ENCODE peak calls at places on chromosomes 4 and X, in four cellular contexts. Z, D, F and E are unnamed samples.

GRCh38 chrX:11555759-11556158 is 110.0 kb downstream of the ARHGAP6 start:
- DNase-seq in Z (no peak), D (no peak), F (no peak), E (no peak)

GRCh38 chrX:23383411-23383810 is 48.8 kb downstream of the PTCHD1 start:
- DNase-seq in Z (no peak), D (no peak), F (no peak), E (no peak)

GRCh38 chr4:180665481-180665880 is 1577.7 kb upstream of the TENM3 start:
- DNase-seq in Z (no peak), D (no peak), F (no peak), E (no peak)

GRCh38 chrX:2320580-2321327 is 180.0 kb downstream of the DHRSX start:
- DNase-seq in Z (no peak), D (no peak), F (peak; percentile 41), E (peak; percentile 61)

GRCh38 chr4:17809667-17810066 is 890 bp downstream of the DCAF16 start:
- DNase-seq in Z (no peak), D (no peak), F (no peak), E (no peak)

GRCh38 chrX:93875621-93876282 is 201.7 kb downstream of the FAM133A start:
- DNase-seq in Z (no peak), D (no peak), F (peak; percentile 13), E (no peak)

GRCh38 chrX:3939967-3940610 is 226.6 kb upstream of the PRKX start:
- DNase-seq in Z (no peak), D (peak; percentile 15), F (peak; percentile 49), E (no peak)

GRCh38 chr4:60589425-60589824 is 610.7 kb upstream of the ADGRL3 start:
- DNase-seq in Z (no peak), D (no peak), F (no peak), E (no peak)

GRCh38 chr4:15506464-15506863 is 36.8 kb downstream of the CC2D2A start:
- DNase-seq in Z (no peak), D (no peak), F (no peak), E (no peak)

GRCh38 chr4:40933272-40934053 is 183.7 kb downstream of the NSUN7 start:
- DNase-seq in Z (no peak), D (no peak), F (no peak), E (no peak)

GRCh38 chr4:176792348-176793059 is at the start of gene VEGFC:
- DNase-seq in Z (no peak), D (no peak), F (peak; percentile 40), E (no peak)

GRCh38 chr4:65669008-65669971 is 999 bp downstream of the EPHA5 start:
- DNase-seq in Z (no peak), D (no peak), F (peak; percentile 10), E (no peak)

GRCh38 chr4:53534684-53535083 is 56.6 kb downstream of the LNX1 start:
- DNase-seq in Z (no peak), D (no peak), F (no peak), E (no peak)

GRCh38 chr4:53537606-53538005 is 53.7 kb downstream of the LNX1 start:
- DNase-seq in Z (no peak), D (no peak), F (no peak), E (no peak)

GRCh38 chr4:53532521-53532920 is 58.8 kb downstream of the LNX1 start:
- DNase-seq in Z (no peak), D (no peak), F (no peak), E (no peak)

GRCh38 chr4:53535567-53535966 is 55.7 kb downstream of the LNX1 start:
- DNase-seq in Z (no peak), D (no peak), F (no peak), E (no peak)

DNA sequence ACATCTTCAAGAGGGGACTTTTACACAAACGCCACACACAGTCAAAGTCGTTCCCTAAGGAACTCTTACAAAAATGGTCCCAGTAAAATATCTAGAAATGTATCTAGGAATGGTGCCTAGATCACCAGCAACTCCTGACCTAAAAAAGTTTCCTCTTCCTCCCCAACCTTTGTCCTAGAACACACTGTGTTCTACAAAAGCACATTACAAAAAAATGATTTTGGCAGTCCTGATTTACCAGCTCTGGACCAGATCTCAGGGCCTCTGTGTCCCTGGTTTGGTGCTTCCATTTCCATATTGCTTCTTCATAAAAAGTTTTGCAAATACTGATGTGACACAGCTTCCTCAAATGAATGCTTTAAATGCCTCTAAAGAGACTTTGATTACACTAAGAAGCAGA is 55.0 kb downstream of the LNX1 start:
- DNase-seq in Z (no peak), D (no peak), F (no peak), E (no peak)
- H3K4me1 ChIP-seq in Z (no peaks in the 10 kb centered on the region), D (no peaks in the 10 kb centered on the region), F (peaks cover 2% of the 10 kb centered on the region), E (no peaks in the 10 kb centered on the region)

GRCh38 chr4:173171098-173171497 is 2.5 kb downstream of the GALNT7 start:
- DNase-seq in Z (no peak), D (no peak), F (no peak), E (no peak)

GRCh38 chr4:173169178-173169427 is 492 bp downstream of the GALNT7 start:
- DNase-seq in Z (no peak), D (no peak), F (no peak), E (no peak)

GRCh38 chr4:173169428-173170209 is 1.0 kb downstream of the GALNT7 start:
- DNase-seq in Z (peak; percentile 48), D (no peak), F (peak; percentile 47), E (peak; percentile 63)

GRCh38 chr4:173171987-173172386 is 3.4 kb downstream of the GALNT7 start:
- DNase-seq in Z (no peak), D (no peak), F (no peak), E (no peak)

DNA sequence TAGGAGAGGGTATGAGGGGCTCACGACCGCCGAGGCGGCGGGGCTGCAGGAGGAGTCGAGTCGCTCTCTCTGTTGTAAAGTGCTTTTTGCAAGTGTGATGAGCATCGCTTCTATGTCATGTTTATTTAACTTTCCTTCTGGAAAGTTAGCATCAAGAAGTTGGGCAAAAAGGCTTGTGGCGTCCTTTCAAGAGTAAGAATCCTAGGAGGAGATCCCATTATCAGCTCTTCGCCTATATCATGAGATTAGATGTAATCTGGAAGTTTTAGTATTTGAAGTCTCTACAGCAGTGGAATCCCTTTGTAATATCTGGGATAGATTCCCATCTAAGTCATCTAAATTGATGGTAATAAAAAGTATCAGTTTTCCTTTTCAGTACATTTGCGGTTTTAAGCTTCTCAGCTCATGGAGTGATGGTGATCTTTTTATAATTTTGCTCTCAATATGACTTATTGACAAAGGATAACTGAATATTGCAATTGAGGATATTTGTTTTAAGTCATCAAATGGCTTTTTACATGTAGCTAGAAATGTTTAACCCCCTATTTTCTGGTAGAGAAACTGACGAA is 1.7 kb downstream of the GALNT7 start:
- DNase-seq in Z (no peak), D (no peak), F (no peak), E (no peak)
- H3K4me1 ChIP-seq in Z (peaks cover 30% of the 10 kb centered on the region), D (peaks cover 49% of the 10 kb centered on the region), F (peaks cover 38% of the 10 kb centered on the region), E (peaks cover 21% of the 10 kb centered on the region)

DNA sequence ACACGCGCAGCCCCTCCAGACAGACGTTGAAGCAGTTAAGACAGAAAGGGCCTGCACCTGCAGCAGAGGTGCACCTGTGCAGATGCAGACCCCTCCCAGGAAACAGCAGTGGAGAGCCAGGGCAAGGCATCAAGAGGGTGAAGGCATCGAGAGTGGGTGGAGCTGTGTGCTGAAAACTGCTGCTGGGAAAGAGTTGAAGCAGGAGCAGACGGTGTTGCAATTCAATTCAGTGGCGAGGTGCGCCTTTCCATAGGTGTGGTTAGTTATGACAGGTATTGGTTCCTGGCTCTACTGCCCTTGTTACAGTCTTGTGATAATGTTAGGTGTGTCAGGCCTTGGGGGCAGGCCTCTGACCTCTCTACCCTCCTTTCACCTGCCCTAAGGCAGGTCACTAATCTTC is 16.6 kb downstream of the LETM1 start:
- DNase-seq in Z (no peak), D (no peak), F (no peak), E (no peak)
- H3K4me1 ChIP-seq in Z (no peaks in the 10 kb centered on the region), D (no peaks in the 10 kb centered on the region), F (no peaks in the 10 kb centered on the region), E (no peaks in the 10 kb centered on the region)

DNA sequence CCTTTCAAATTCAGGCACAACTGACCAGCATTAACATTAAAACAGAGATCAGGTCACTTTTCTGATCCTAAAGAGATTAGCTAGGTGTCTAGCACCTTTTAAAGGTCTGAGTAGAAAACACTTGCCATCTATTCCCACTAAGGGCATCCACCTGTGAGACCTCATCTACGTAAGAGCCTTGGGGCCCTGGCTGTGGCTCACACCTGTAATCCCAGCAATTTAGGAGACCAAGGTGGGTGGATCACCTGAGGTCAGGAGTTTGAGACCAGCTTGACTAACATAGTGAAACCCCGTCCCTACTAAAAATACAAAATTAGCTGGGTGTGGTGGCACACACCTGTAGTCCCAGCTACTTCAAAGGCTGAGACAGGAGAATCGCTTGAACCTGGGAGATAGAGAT is 11.8 kb downstream of the TBC1D9 start:
- DNase-seq in Z (no peak), D (no peak), F (no peak), E (no peak)
- H3K4me1 ChIP-seq in Z (no peaks in the 10 kb centered on the region), D (peaks cover 4% of the 10 kb centered on the region), F (peaks cover 17% of the 10 kb centered on the region), E (peaks cover 44% of the 10 kb centered on the region)

GRCh38 chr4:2792396-2792710 is 532 bp upstream of the SH3BP2 start:
- DNase-seq in Z (no peak), D (no peak), F (no peak), E (no peak)
- H3K4me1 ChIP-seq in Z (peaks cover 37% of the 10 kb centered on the region), D (peaks cover 46% of the 10 kb centered on the region), F (peaks cover 59% of the 10 kb centered on the region), E (peaks cover 25% of the 10 kb centered on the region)

GRCh38 chrX:129953881-129954280 is 28.6 kb upstream of the BCORL1 start:
- DNase-seq in Z (no peak), D (no peak), F (no peak), E (no peak)
- H3K4me1 ChIP-seq in Z (peaks cover 12% of the 10 kb centered on the region), D (peaks cover 11% of the 10 kb centered on the region), F (peaks cover 15% of the 10 kb centered on the region), E (no peaks in the 10 kb centered on the region)

DNA sequence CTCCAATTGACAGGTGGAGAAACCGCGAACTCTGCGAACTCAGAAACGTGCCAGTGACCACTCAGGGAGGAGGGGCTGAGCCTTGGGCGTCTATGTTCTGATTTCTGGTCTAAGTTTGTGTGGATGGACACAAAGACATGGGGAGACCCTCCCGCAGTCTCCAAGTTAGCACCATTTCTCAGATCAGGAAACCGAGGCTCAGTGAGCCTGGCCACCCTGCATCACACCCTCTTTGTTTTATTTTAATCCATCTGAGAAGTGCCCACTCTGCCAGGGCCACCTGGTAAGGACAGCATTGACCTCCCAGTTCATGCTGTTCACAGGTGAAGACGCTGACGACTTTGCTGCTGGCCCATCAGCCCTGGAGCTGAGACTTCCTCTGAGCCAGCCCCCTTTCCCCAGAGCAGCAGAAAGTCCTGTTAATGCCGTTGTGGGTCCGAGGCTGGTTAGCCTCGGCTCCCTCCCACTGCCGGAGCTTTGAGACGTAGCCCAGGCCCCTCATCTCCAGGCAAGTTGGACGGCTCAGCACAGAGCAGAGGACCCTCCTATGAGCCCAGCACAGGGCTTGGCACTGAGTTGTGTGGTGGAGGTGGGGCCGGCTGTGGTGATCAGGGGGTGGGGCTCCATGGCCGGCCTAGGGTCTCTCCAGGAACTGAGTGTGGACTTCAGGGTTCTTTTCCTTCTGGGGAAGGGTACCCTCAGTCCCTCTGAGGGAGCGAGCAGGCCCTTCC is 43.7 kb downstream of the PSAPL1 start:
- DNase-seq in Z (no peak), D (no peak), F (no peak), E (no peak)
- H3K4me1 ChIP-seq in Z (no peaks in the 10 kb centered on the region), D (no peaks in the 10 kb centered on the region), F (no peaks in the 10 kb centered on the region), E (no peaks in the 10 kb centered on the region)

DNA sequence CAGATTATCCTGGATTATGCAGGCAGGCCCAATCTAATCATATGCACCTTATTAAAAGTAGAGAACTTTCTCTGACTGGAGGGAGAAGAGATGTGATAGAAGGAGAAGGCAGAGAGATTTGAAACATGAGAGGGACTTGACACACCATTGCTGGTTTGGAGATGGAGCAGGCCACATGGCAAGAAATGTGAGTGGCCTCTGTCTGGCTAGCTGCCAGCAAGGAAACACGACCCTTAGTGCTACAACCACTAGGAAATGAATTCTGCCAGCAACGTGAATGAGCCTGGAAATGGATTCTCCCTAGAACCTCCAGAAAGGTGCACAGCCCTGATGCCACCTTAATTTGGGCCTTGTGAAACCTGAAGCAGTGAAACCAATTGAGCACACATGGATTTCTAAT is 79.5 kb upstream of the MBNL3 start:
- DNase-seq in Z (no peak), D (no peak), F (no peak), E (no peak)
- H3K4me1 ChIP-seq in Z (no peaks in the 10 kb centered on the region), D (no peaks in the 10 kb centered on the region), F (no peaks in the 10 kb centered on the region), E (no peaks in the 10 kb centered on the region)